ENCODE peak calls at places on chromosomes 11 and 22, in nine cellular contexts. One of them, this sample, is unnamed.

GRCh38 chr11:63877658-63878241 is 38.8 kb downstream of the MARK2 start:
- ATAC-seq in psoas muscle: no peak
- ATAC-seq in foreskin keratinocyte: no peak
- ATAC-seq in pancreas: peak; percentile 15
- ATAC-seq in heart right ventricle: no peak
- ATAC-seq in RWPE2: no peak
- ATAC-seq in activated CD8-positive, alpha-beta memory T cell treated with anti-CD3 and anti-CD28 coated beads, Interleukin-2, amount 10 ng/mL, durations not matched to agents 7 days and 5 days: no peak
- ATAC-seq in left cardiac atrium: no peak
- ATAC-seq in IMR-90: no peak
- ATAC-seq in this sample: no peak

GRCh38 chr11:64729851-64730382 is 6.9 kb upstream of the NRXN2 start:
- ATAC-seq in left cardiac atrium: no peak
- ATAC-seq in RWPE2: peak; percentile 60
- ATAC-seq in heart right ventricle: peak; percentile 23
- ATAC-seq in activated CD8-positive, alpha-beta memory T cell treated with anti-CD3 and anti-CD28 coated beads, Interleukin-2, amount 10 ng/mL, durations not matched to agents 7 days and 5 days: no peak
- ATAC-seq in pancreas: peak; percentile 85
- ATAC-seq in psoas muscle: peak; percentile 63
- ATAC-seq in IMR-90: peak; percentile 74
- ATAC-seq in foreskin keratinocyte: peak; percentile 51
- ATAC-seq in this sample: peak; percentile 69

GRCh38 chr11:92739020-92739419 is 230.4 kb upstream of the MTNR1B start:
- ATAC-seq in psoas muscle: peak; percentile 34
- ATAC-seq in pancreas: no peak
- ATAC-seq in RWPE2: no peak
- ATAC-seq in heart right ventricle: no peak
- ATAC-seq in IMR-90: no peak
- ATAC-seq in foreskin keratinocyte: no peak
- ATAC-seq in left cardiac atrium: no peak
- ATAC-seq in activated CD8-positive, alpha-beta memory T cell treated with anti-CD3 and anti-CD28 coated beads, Interleukin-2, amount 10 ng/mL, durations not matched to agents 7 days and 5 days: no peak
- ATAC-seq in this sample: no peak

GRCh38 chr22:29157759-29158535 is 47.7 kb upstream of the EMID1 start:
- ATAC-seq in IMR-90: no peak
- ATAC-seq in left cardiac atrium: no peak
- ATAC-seq in activated CD8-positive, alpha-beta memory T cell treated with anti-CD3 and anti-CD28 coated beads, Interleukin-2, amount 10 ng/mL, durations not matched to agents 7 days and 5 days: no peak
- ATAC-seq in RWPE2: no peak
- ATAC-seq in pancreas: no peak
- ATAC-seq in foreskin keratinocyte: no peak
- ATAC-seq in heart right ventricle: no peak
- ATAC-seq in psoas muscle: no peak
- ATAC-seq in this sample: no peak

GRCh38 chr11:89125298-89125697 is 52.4 kb upstream of the TYR start:
- ATAC-seq in heart right ventricle: no peak
- ATAC-seq in pancreas: no peak
- ATAC-seq in RWPE2: no peak
- ATAC-seq in psoas muscle: no peak
- ATAC-seq in IMR-90: no peak
- ATAC-seq in foreskin keratinocyte: no peak
- ATAC-seq in activated CD8-positive, alpha-beta memory T cell treated with anti-CD3 and anti-CD28 coated beads, Interleukin-2, amount 10 ng/mL, durations not matched to agents 7 days and 5 days: no peak
- ATAC-seq in left cardiac atrium: no peak
- ATAC-seq in this sample: no peak

GRCh38 chr22:37566329-37566837 is 6.1 kb downstream of the CDC42EP1 start:
- ATAC-seq in foreskin keratinocyte: no peak
- ATAC-seq in heart right ventricle: no peak
- ATAC-seq in left cardiac atrium: no peak
- ATAC-seq in activated CD8-positive, alpha-beta memory T cell treated with anti-CD3 and anti-CD28 coated beads, Interleukin-2, amount 10 ng/mL, durations not matched to agents 7 days and 5 days: peak; percentile 35
- ATAC-seq in RWPE2: no peak
- ATAC-seq in psoas muscle: no peak
- ATAC-seq in IMR-90: no peak
- ATAC-seq in pancreas: no peak
- ATAC-seq in this sample: no peak

GRCh38 chr11:34262601-34263081 is 95.2 kb downstream of the ABTB2 start:
- ATAC-seq in IMR-90: no peak
- ATAC-seq in RWPE2: no peak
- ATAC-seq in pancreas: peak; percentile 43
- ATAC-seq in activated CD8-positive, alpha-beta memory T cell treated with anti-CD3 and anti-CD28 coated beads, Interleukin-2, amount 10 ng/mL, durations not matched to agents 7 days and 5 days: no peak
- ATAC-seq in psoas muscle: no peak
- ATAC-seq in foreskin keratinocyte: no peak
- ATAC-seq in left cardiac atrium: no peak
- ATAC-seq in heart right ventricle: no peak
- ATAC-seq in this sample: peak; percentile 27

GRCh38 chr11:76670475-76671235 is at the start of gene LRRC32:
- ATAC-seq in left cardiac atrium: peak; percentile 50
- ATAC-seq in activated CD8-positive, alpha-beta memory T cell treated with anti-CD3 and anti-CD28 coated beads, Interleukin-2, amount 10 ng/mL, durations not matched to agents 7 days and 5 days: peak; percentile 12
- ATAC-seq in RWPE2: no peak
- ATAC-seq in foreskin keratinocyte: no peak
- ATAC-seq in pancreas: peak; percentile 34
- ATAC-seq in psoas muscle: peak; percentile 48
- ATAC-seq in IMR-90: peak; percentile 15
- ATAC-seq in heart right ventricle: peak; percentile 69
- ATAC-seq in this sample: peak; percentile 54

This sample was measured in SK-N-SH treated with all-trans-retinoic acid at 6 μM for 48 hours.